ENCODE peak calls at places on chromosomes 1 and 21, in five cellular contexts. U is cardiac muscle cell, S is lower leg skin, G is endothelial cell of umbilical vein, N is AG09319. M is an unnamed sample.
A peak's percentile ranks its signal among the peaks of the same experiment; 100 is the strongest.

GRCh38 chr1:98792123-98792522 is 130.6 kb downstream of the SNX7 start:
- DNase-seq in U (no peak), N (no peak), G (no peak), S (no peak), M (no peak)

GRCh38 chr1:3431686-3432085 is 22.8 kb upstream of the ARHGEF16 start:
- DNase-seq in N (no peak), S (no peak), U (no peak), G (no peak), M (no peak)

GRCh38 chr1:17875171-17875881 is 120.2 kb downstream of the ACTL8 start:
- DNase-seq in U (no peak), S (no peak), G (no peak), N (no peak), M (no peak)

GRCh38 chr1:94316183-94316582 is 78.8 kb upstream of the ARHGAP29 start:
- DNase-seq in G (no peak), N (no peak), U (no peak), S (no peak), M (no peak)

GRCh38 chr1:64871256-64871655 is 95.1 kb downstream of the JAK1 start:
- DNase-seq in U (no peak), S (no peak), G (peak; percentile 87), N (no peak), M (no peak)

GRCh38 chr1:192977089-192977706 is 82.0 kb downstream of the UCHL5 start:
- DNase-seq in U (peak; percentile 51), S (no peak), G (no peak), N (no peak), M (no peak)

GRCh38 chr1:23196627-23197328 is 20.5 kb downstream of the HTR1D start:
- DNase-seq in U (no peak), G (peak; percentile 84), N (peak; percentile 54), S (no peak), M (no peak)

GRCh38 chr1:43452789-43453441 is 816 bp downstream of the HYI start:
- DNase-seq in S (no peak), G (peak; percentile 55), N (peak; percentile 25), U (peak; percentile 8), M (no peak)

GRCh38 chr1:80218112-80218511 is 1211.6 kb upstream of the ADGRL4 start:
- DNase-seq in S (no peak), G (peak; percentile 51), N (no peak), U (peak; percentile 55), M (no peak)

GRCh38 chr21:37907076-37907475 is 9.2 kb downstream of the KCNJ6 start:
- DNase-seq in G (no peak), U (no peak), N (no peak), S (no peak), M (no peak)

GRCh38 chr21:34524671-34525601 is 12.9 kb upstream of the KCNE1 start:
- DNase-seq in G (peak; percentile 58), U (no peak), N (no peak), S (no peak), M (no peak)

GRCh38 chr1:66599346-66599745 is 65.4 kb downstream of the SGIP1 start:
- DNase-seq in U (no peak), G (no peak), N (no peak), S (no peak), M (no peak)

DNA sequence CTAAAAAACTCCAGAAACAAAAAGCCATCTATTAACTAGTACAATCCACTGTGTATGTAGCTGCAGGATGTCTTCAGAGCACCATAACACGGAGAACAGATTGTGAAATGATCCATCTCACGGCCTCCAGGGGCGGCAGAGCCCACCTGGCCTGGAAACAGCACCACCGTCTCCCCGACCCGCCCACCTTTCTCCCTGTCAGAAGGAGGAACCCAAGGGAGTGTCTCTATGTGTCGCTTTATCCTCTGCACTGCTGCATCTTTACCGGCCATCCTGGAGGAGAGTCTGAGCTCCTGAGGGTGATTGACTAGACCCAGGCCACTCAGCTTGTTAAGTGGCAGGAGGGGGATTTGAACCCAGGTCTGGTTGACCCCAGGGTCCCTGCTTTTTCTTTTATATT is 405.0 kb downstream of the MATN1 start:
- DNase-seq in G (no peak), S (no peak), N (no peak), U (no peak), M (no peak)
- TF ChIP-seq CTCF in G (no peak), S (no peak), N (no peak), U (no peak), M (no peak)

GRCh38 chr1:36351222-36351977 is 28.0 kb upstream of the EVA1B start:
- DNase-seq in N (peak; percentile 59), G (peak; percentile 76), U (no peak), S (no peak), M (peak; percentile 30)
- TF ChIP-seq CTCF in N (peak; percentile 16), G (peak; percentile 6), U (peak; percentile 18), S (no peak), M (no peak)

GRCh38 chr21:45366931-45367401 is 38.0 kb upstream of the COL18A1 start:
- DNase-seq in G (peak; percentile 96), U (no peak), S (no peak), N (peak; percentile 85), M (no peak)
- TF ChIP-seq CTCF in G (peak; percentile 32), U (peak; percentile 24), S (no peak), N (peak; percentile 15), M (no peak)

GRCh38 chr1:159421821-159422220 is 10.2 kb upstream of the OR10J4 start:
- DNase-seq in S (no peak), N (no peak), G (no peak), U (peak; percentile 10), M (no peak)
- TF ChIP-seq CTCF in S (no peak), N (no peak), G (peak; percentile 22), U (no peak), M (no peak)

DNA sequence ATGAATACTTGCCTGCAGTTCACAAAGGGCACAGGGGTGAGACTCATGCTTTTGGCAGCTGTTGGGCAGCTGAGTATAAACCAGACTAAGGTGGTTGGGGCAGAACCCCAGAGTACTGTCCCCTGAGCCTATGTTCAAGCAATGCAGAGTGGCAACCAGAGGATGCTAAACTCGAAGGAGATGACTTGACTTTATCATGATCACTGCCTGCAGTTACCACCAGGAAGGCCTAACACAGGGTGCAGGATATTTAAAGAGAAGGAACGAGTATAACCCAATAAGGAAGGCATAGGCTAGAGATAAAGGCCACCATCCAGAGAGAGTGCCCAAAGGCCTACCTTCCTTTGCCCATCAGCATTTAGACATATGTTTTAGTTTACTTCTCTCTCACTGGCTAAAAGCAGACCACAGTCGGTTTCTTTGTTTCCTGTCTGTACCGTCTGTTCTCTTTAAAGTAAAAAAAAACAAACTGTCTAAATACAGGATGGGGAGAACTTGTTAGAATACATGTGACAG is 83.3 kb downstream of the MPZL1 start:
- DNase-seq in U (no peak), S (no peak), G (no peak), N (no peak), M (no peak)
- TF ChIP-seq CTCF in U (no peak), S (no peak), G (no peak), N (no peak), M (no peak)

DNA sequence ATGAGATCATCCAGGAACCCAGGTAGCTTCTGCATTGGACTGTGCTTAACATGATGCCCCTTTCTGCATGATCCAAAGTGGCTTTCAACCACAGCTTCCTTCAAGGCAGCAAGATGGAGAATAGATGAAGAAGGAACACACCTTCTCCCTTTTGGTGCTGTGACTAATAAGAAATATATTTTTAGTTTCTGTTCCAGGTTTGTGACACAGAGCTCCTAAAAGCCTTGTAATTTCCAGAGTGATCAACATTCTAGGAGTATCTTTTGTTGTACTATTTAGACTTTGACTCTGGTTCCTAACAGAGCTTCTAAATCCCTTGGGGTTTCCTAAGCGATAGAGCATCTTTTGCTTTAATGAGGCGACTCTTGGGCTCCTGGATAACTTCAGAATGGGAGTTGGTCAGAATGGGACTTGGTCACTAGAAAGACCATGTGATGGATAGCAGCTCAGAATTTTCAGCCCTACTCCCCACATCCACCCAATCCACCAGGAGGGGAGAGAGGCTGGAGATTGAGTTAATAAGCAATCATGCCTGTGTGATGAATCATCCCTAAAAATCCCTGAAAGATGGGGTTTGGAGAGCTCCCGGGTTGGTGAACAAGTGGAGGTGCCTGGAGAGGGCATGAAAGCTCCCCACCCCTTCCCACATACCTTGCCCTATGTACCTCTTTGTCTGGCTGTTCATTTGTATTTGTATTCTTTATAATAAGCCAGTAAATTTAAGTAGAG is 134.8 kb downstream of the FGGY start:
- DNase-seq in G (no peak), N (no peak), S (no peak), U (no peak), M (no peak)
- TF ChIP-seq CTCF in G (no peak), N (peak; percentile 4), S (no peak), U (no peak), M (no peak)

GRCh38 chr1:38917337-38917736 is 24.3 kb downstream of the RHBDL2 start:
- DNase-seq in N (no peak), G (no peak), S (no peak), U (no peak), M (no peak)

GRCh38 chr1:38918568-38918967 is 23.1 kb downstream of the RHBDL2 start:
- DNase-seq in S (no peak), N (no peak), G (no peak), U (no peak), M (no peak)

GRCh38 chr1:38915352-38915948 is 26.2 kb downstream of the RHBDL2 start:
- DNase-seq in U (no peak), N (no peak), G (no peak), S (no peak), M (no peak)

GRCh38 chr1:38917772-38918171 is 23.9 kb downstream of the RHBDL2 start:
- DNase-seq in N (no peak), G (no peak), S (no peak), U (no peak), M (no peak)

DNA sequence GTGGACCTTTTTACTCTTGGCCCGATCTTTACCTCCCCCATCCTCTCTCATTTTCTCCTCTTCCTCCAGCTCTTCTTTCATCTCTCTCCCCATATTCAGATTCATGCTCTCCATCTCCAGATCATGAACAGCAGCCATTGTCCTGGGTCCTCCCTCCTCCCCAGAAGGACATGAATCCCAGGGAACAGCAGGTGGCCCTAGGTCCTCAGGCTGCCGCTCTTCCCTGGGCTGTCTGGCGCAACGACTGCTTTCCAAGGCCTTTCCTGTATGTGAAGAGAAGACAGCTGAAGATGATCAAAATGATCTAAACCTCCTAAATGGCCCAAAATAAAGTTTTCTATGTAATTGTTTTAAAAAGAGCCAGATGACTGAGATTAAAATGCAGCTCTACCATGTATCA is 22.6 kb downstream of the RHBDL2 start:
- DNase-seq in U (peak; percentile 16), G (no peak), S (no peak), N (no peak), M (no peak)
- TF ChIP-seq CTCF in U (no peak), G (no peak), S (no peak), N (no peak), M (no peak)

DNA sequence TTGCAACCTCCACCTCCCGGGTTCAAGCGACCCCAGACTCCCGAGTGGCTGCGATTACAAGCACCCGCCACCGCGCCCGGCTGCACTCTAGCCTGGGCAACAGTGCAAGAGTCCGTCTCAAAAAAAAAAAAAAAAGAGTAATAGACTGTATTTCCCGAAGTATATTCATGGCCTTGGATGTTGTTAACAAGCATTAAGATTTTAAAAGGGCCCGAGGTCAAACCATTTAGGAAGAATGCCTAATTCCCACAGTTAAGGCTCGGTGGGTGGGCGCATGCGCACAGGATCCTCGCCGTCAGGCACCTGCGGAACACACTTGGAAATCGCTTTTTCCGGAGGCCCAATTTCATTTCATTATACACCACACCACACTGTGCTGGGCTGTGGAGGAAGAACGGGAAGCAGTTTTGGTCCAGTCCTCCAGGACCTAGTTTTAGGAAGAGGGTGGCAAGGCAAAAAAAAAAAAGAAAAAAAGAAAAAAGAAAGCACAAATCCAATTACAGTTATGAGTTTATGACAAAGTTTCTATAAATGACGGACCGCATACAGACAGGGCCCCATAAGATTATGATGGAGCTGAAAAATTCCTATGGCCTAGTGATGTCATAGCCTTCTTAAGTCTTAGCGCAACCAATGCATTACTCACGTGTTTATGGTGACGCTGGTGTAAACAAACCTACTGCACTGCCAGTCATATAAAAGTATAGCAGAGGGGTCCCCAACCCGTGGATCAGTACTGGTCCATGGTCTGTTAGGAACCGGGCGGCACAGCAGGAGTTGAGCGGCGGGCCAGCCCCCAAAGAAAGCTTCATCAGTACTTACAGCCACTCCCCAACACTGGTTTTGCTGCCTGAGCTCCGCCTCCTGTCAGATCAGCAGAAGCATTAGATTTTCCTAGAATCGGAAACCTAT is 38.2 kb downstream of the H3-3A start:
- DNase-seq in S (no peak), U (no peak), N (peak; percentile 37), G (peak; percentile 61), M (no peak)
- TF ChIP-seq CTCF in S (no peak), U (no peak), N (no peak), G (no peak), M (no peak)

M was measured in neural crest cell.